ENCODE peak calls at places on chromosomes 3 and 15, in ten cellular contexts. One of them, this sample, is unnamed.

GRCh38 chr3:155741598-155741997 is 3.3 kb downstream of the PLCH1 start:
- DNase-seq in EH: no peak
- DNase-seq in iris pigment epithelial cell: no peak
- DNase-seq in ureter: no peak
- DNase-seq in activated CD8-positive, alpha-beta memory T cell treated with anti-CD3 and anti-CD28 coated beads for 4 hours: no peak
- DNase-seq in cardiac fibroblast: no peak
- DNase-seq in T-helper 9 cell: no peak
- DNase-seq in T-helper 17 cell: no peak
- DNase-seq in esophagus muscularis mucosa: no peak
- DNase-seq in naive B cell: no peak
- DNase-seq in this sample: no peak

GRCh38 chr3:13189639-13190375 is 116.6 kb upstream of the IQSEC1 start:
- DNase-seq in EH: peak; percentile 68
- DNase-seq in iris pigment epithelial cell: peak; percentile 48
- DNase-seq in ureter: no peak
- DNase-seq in activated CD8-positive, alpha-beta memory T cell treated with anti-CD3 and anti-CD28 coated beads for 4 hours: no peak
- DNase-seq in cardiac fibroblast: peak; percentile 7
- DNase-seq in T-helper 9 cell: no peak
- DNase-seq in T-helper 17 cell: no peak
- DNase-seq in esophagus muscularis mucosa: no peak
- DNase-seq in naive B cell: no peak
- DNase-seq in this sample: no peak

GRCh38 chr3:36219398-36219797 is 160.9 kb upstream of the STAC start:
- DNase-seq in EH: peak; percentile 89
- DNase-seq in iris pigment epithelial cell: peak; percentile 38
- DNase-seq in ureter: no peak
- DNase-seq in activated CD8-positive, alpha-beta memory T cell treated with anti-CD3 and anti-CD28 coated beads for 4 hours: no peak
- DNase-seq in cardiac fibroblast: peak; percentile 73
- DNase-seq in T-helper 9 cell: no peak
- DNase-seq in T-helper 17 cell: no peak
- DNase-seq in esophagus muscularis mucosa: no peak
- DNase-seq in naive B cell: no peak
- DNase-seq in this sample: no peak

GRCh38 chr3:58835075-58835474 is 168.5 kb upstream of the FAM3D start:
- DNase-seq in EH: peak; percentile 68
- DNase-seq in iris pigment epithelial cell: peak; percentile 62
- DNase-seq in ureter: no peak
- DNase-seq in activated CD8-positive, alpha-beta memory T cell treated with anti-CD3 and anti-CD28 coated beads for 4 hours: no peak
- DNase-seq in cardiac fibroblast: peak; percentile 62
- DNase-seq in T-helper 9 cell: no peak
- DNase-seq in T-helper 17 cell: no peak
- DNase-seq in esophagus muscularis mucosa: no peak
- DNase-seq in naive B cell: no peak
- DNase-seq in this sample: no peak

GRCh38 chr3:170107926-170108325 is 70.1 kb downstream of the GPR160 start:
- DNase-seq in EH: peak; percentile 34
- DNase-seq in iris pigment epithelial cell: peak; percentile 40
- DNase-seq in ureter: no peak
- DNase-seq in activated CD8-positive, alpha-beta memory T cell treated with anti-CD3 and anti-CD28 coated beads for 4 hours: no peak
- DNase-seq in cardiac fibroblast: peak; percentile 11
- DNase-seq in T-helper 9 cell: no peak
- DNase-seq in T-helper 17 cell: no peak
- DNase-seq in esophagus muscularis mucosa: no peak
- DNase-seq in naive B cell: no peak
- DNase-seq in this sample: no peak

GRCh38 chr15:81529444-81529950 is 155.5 kb upstream of the TMC3 start:
- DNase-seq in EH: no peak
- DNase-seq in iris pigment epithelial cell: no peak
- DNase-seq in ureter: no peak
- DNase-seq in activated CD8-positive, alpha-beta memory T cell treated with anti-CD3 and anti-CD28 coated beads for 4 hours: no peak
- DNase-seq in cardiac fibroblast: no peak
- DNase-seq in T-helper 9 cell: no peak
- DNase-seq in T-helper 17 cell: no peak
- DNase-seq in esophagus muscularis mucosa: no peak
- DNase-seq in naive B cell: no peak
- DNase-seq in this sample: no peak

GRCh38 chr3:31011383-31011782 is 116.9 kb upstream of the GADL1 start:
- DNase-seq in EH: no peak
- DNase-seq in iris pigment epithelial cell: no peak
- DNase-seq in ureter: no peak
- DNase-seq in activated CD8-positive, alpha-beta memory T cell treated with anti-CD3 and anti-CD28 coated beads for 4 hours: no peak
- DNase-seq in cardiac fibroblast: no peak
- DNase-seq in T-helper 9 cell: no peak
- DNase-seq in T-helper 17 cell: no peak
- DNase-seq in esophagus muscularis mucosa: no peak
- DNase-seq in naive B cell: no peak
- DNase-seq in this sample: no peak

GRCh38 chr3:152302521-152303021 is 33.8 kb downstream of the MBNL1 start:
- DNase-seq in EH: peak; percentile 96
- DNase-seq in iris pigment epithelial cell: peak; percentile 87
- DNase-seq in ureter: no peak
- DNase-seq in activated CD8-positive, alpha-beta memory T cell treated with anti-CD3 and anti-CD28 coated beads for 4 hours: no peak
- DNase-seq in cardiac fibroblast: peak; percentile 92
- DNase-seq in T-helper 9 cell: no peak
- DNase-seq in T-helper 17 cell: no peak
- DNase-seq in esophagus muscularis mucosa: no peak
- DNase-seq in naive B cell: no peak
- DNase-seq in this sample: no peak

GRCh38 chr15:95409924-95410323 is 920.6 kb upstream of the NR2F2 start:
- DNase-seq in EH: peak; percentile 23
- DNase-seq in iris pigment epithelial cell: peak; percentile 61
- DNase-seq in ureter: no peak
- DNase-seq in activated CD8-positive, alpha-beta memory T cell treated with anti-CD3 and anti-CD28 coated beads for 4 hours: no peak
- DNase-seq in cardiac fibroblast: no peak
- DNase-seq in T-helper 9 cell: no peak
- DNase-seq in T-helper 17 cell: no peak
- DNase-seq in esophagus muscularis mucosa: no peak
- DNase-seq in naive B cell: no peak
- DNase-seq in this sample: no peak